ENCODE peak calls at places on chromosomes 4 and X, in eight cellular contexts. G is hepatocyte, L is thyroid gland, S is gastrocnemius medialis, B is psoas muscle, P is breast epithelium, Y is BJ, T is tibial artery. O is an unnamed sample.

GRCh38 chr4:168516841-168517240 is 20.0 kb downstream of the PALLD start:
- DNase-seq in S (no peak), B (no peak), P (no peak), G (no peak), Y (no peak), L (peak; percentile 44), T (no peak), O (no peak)

GRCh38 chr4:73885570-73886230 is 16.5 kb downstream of the CXCL1 start:
- DNase-seq in T (no peak), S (no peak), P (no peak), G (no peak), L (no peak), B (no peak), Y (no peak), O (no peak)

GRCh38 chr4:87128006-87128705 is 92.3 kb downstream of the KLHL8 start:
- DNase-seq in S (no peak), G (no peak), L (no peak), B (no peak), T (no peak), P (no peak), Y (no peak), O (no peak)

GRCh38 chr4:75781328-75781727 is 57.0 kb downstream of the USO1 start:
- DNase-seq in S (no peak), L (no peak), T (no peak), G (no peak), Y (no peak), B (no peak), P (no peak), O (no peak)

GRCh38 chr4:25865586-25865985 is 2.8 kb upstream of the SEL1L3 start:
- DNase-seq in Y (no peak), L (peak; percentile 14), T (no peak), G (peak; percentile 75), P (no peak), B (no peak), S (no peak), O (no peak)

GRCh38 chr4:118716304-118716703 is 31.1 kb downstream of the METTL14 start:
- DNase-seq in L (no peak), T (no peak), P (no peak), G (no peak), Y (no peak), B (no peak), S (no peak), O (no peak)

GRCh38 chr4:165784672-165785071 is 88.4 kb upstream of the TLL1 start:
- DNase-seq in P (no peak), Y (no peak), G (no peak), S (peak; percentile 14), L (peak; percentile 23), B (no peak), T (no peak), O (no peak)

GRCh38 chr4:42789168-42789567 is 103.3 kb upstream of the GRXCR1 start:
- DNase-seq in T (no peak), B (no peak), S (no peak), Y (no peak), L (no peak), P (no peak), G (no peak), O (no peak)

GRCh38 chr4:154551872-154552686 is 1.9 kb upstream of the PLRG1 start:
- DNase-seq in Y (peak; percentile 37), B (peak; percentile 73), S (peak; percentile 43), T (peak; percentile 81), L (peak; percentile 76), P (peak; percentile 65), G (peak; percentile 86), O (peak; percentile 86)

GRCh38 chr4:7121174-7121573 is 53.3 kb upstream of the GRPEL1 start:
- DNase-seq in S (no peak), G (no peak), L (peak; percentile 86), B (no peak), T (peak; percentile 38), P (no peak), Y (no peak), O (no peak)

GRCh38 chr4:16078195-16078756 is 5.5 kb downstream of the PROM1 start:
- DNase-seq in S (no peak), T (no peak), Y (no peak), G (no peak), P (no peak), B (no peak), L (no peak), O (no peak)

GRCh38 chr4:109025471-109026076 is 262.7 kb upstream of the ETNPPL start:
- DNase-seq in P (no peak), S (no peak), L (no peak), G (no peak), T (no peak), Y (no peak), B (no peak), O (no peak)

GRCh38 chrX:118847676-118848075 is 24.1 kb downstream of the ZCCHC12 start:
- DNase-seq in T (no peak), G (peak; percentile 68), B (no peak), L (no peak), Y (no peak), P (no peak), S (no peak), O (peak; percentile 25)

GRCh38 chr4:125322363-125322730 is 7.6 kb downstream of the FAT4 start:
- DNase-seq in B (no peak), S (peak; percentile 6), Y (no peak), G (no peak), T (no peak), P (no peak), L (peak; percentile 21), O (no peak)

GRCh38 chr4:44448548-44449443 is at the start of gene KCTD8:
- DNase-seq in P (peak; percentile 57), B (peak; percentile 95), S (peak; percentile 83), Y (peak; percentile 2), L (peak; percentile 98), G (peak; percentile 94), T (peak; percentile 76), O (peak; percentile 83)

GRCh38 chr4:102759835-102760644 is 728 bp downstream of the MANBA start:
- DNase-seq in L (peak; percentile 43), B (no peak), Y (no peak), G (peak; percentile 57), P (no peak), T (peak; percentile 70), S (peak; percentile 33), O (peak; percentile 65)

GRCh38 chrX:20211261-20211786 is 55.4 kb downstream of the RPS6KA3 start:
- DNase-seq in B (no peak), P (no peak), G (no peak), S (no peak), L (no peak), T (no peak), Y (no peak), O (no peak)

GRCh38 chrX:20204354-20204753 is 62.4 kb downstream of the RPS6KA3 start:
- DNase-seq in B (no peak), P (no peak), L (no peak), T (no peak), S (no peak), Y (no peak), G (no peak), O (no peak)

DNA sequence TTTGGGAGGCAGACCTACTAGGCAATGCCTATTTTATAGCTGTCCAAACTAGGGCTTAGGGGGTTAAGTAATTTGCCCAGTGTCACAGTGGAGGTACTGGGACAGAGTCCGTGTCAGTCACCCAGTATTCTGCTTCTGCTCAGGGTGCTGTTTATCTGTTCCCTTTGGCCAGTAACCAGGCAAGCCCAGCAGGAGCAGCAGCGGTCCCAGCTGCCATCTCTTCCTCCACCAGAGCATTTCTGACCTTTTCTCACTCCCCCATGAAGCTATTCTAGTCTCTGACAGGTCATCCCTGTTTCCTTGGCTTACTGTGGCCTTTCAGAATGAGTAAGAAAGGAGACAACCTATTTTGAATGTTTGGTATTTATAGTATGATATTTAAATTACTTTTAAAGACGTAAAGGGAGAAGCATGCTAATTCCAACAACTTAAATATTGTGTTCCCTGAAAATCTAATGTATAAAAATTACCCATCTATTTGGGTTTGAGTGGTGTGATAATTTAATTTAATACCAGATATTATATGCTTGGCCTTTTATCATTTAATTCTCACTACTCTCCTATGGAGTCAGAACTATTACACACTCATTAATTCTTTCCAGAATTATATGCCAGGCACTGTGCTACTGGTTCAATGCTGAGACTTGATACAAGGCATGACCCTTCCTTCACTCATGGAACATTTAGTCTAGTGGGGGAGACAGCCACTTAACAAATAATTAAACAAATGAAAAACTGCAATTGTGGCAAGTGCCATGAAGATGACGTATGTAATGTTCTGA is 60.6 kb downstream of the RPS6KA3 start:
- DNase-seq in B (peak; percentile 62), G (no peak), Y (no peak), T (no peak), S (peak; percentile 17), L (no peak), P (no peak), O (peak; percentile 67)
- TF ChIP-seq CTCF in B (no peak), G (no peak), Y (no peak), T (no peak), S (no peak), L (no peak), P (no peak), O (peak; percentile 16)

DNA sequence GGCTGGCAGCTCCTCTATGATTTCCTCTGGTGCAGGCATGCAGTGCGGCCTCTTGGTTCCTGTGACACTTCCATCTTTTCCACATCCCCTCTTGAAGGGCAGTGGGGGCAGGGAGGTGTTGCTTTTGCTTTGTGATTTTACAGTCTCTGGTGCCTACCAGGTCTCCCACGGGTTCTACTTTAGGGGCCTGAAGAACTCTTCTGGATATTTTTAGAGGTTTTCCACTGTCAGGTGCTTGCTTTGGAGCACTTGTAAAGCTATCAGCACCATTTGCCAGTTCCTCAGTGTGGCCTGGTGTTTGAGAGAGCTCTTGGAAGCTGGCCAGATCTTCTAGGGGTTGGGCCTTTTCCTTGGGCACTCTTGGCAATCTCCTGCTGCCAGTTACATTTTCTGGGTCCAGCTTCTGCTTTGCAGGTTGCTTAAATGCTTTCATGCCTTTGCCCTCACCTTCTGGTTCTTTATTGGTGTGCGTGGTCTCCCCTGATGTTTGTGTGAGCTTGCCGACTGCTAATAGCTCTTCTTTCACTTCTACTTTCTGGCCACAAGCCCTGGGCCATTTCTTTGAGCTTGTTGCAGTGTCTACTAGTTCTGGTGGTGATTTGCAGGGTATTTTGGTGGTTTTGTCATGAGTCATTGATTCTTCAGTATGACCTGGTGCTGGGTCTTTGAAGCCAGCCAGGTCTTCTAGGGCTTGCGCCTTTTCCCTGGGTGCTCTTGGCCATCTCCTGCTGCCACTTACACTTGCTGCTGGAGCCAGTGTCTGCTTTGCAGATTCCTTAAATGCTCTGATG is 11.4 kb upstream of the CHST7 start:
- DNase-seq in G (no peak), B (no peak), Y (no peak), T (no peak), P (no peak), S (no peak), L (peak; percentile 87), O (peak; percentile 92)
- H3K4me3 ChIP-seq in G (no peak overlapping the region), B (no peak overlapping the region), Y (no peak overlapping the region), T (no peak overlapping the region), P (no peak overlapping the region), S (no peak overlapping the region), L (no peak overlapping the region), O (peak overlapping the region; percentile 20)

DNA sequence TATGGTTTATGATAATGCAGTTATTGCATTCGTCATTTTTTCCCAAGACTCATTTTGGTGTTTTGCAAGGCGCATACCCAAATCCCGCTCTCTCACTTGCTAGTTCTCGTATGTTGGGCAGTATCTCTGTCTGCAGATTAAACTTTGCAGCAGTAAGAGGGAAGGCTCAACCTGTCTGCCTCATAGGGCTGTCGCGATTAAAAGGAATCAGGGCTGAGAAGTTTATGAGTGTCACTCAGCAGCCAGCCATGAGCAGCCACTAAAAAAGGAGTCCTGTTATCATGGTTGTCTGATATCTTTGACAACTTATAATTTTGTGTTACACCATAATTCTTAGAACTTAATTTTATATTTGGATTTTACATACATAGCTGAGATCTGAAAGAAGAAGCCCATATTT is 44.2 kb downstream of the GYG2 start:
- DNase-seq in T (no peak), P (no peak), Y (no peak), S (no peak), B (no peak), L (no peak), G (no peak), O (no peak)
- TF ChIP-seq CTCF in T (no peak), P (no peak), Y (no peak), S (no peak), B (no peak), L (no peak), G (no peak), O (no peak)

GRCh38 chrX:16867947-16868346 is 2.2 kb downstream of the RBBP7 start:
- DNase-seq in B (no peak), S (no peak), Y (no peak), G (no peak), T (no peak), L (no peak), P (no peak), O (no peak)
- H3K4me3 ChIP-seq in B (peak overlapping the region; percentile 79), S (no peak overlapping the region), Y (no peak overlapping the region), G (peak overlapping the region; percentile 11), T (peak overlapping the region; percentile 80), L (no peak overlapping the region), P (no peak overlapping the region), O (no peak overlapping the region)